ENCODE peak calls at places on chromosome 12, in seven cellular contexts. F, Y, A, Q, P, G and H are unnamed samples.

GRCh38 chr12:95215925-95216324 is 1.3 kb downstream of the FGD6 start:
- DNase-seq in G (no peak), F (no peak), A (no peak), Q (peak), P (no peak), Y (no peak), H (peak)

GRCh38 chr12:55955800-55956508 is 9.9 kb downstream of the PMEL start:
- DNase-seq in A (no peak), Q (peak), P (peak), G (no peak), F (no peak), Y (peak), H (peak)

GRCh38 chr12:77120156-77120555 is 54.8 kb upstream of the E2F7 start:
- DNase-seq in P (no peak), Q (peak), Y (no peak), F (no peak), G (no peak), A (no peak), H (no peak)

GRCh38 chr12:66188584-66189475 is at the start of gene IRAK3:
- DNase-seq in Y (peak), A (peak), Q (peak), F (peak), G (peak), P (peak), H (peak)

GRCh38 chr12:118456741-118457140 is 80.4 kb downstream of the SUDS3 start:
- DNase-seq in Q (no peak), G (no peak), F (no peak), P (no peak), A (no peak), Y (no peak), H (no peak)

GRCh38 chr12:132004946-132005345 is 55.2 kb downstream of the EP400 start:
- DNase-seq in G (no peak), A (no peak), P (no peak), Q (no peak), F (no peak), Y (no peak), H (no peak)

GRCh38 chr12:120090626-120091295 is 25.8 kb downstream of the RAB35 start:
- DNase-seq in Q (no peak), Y (no peak), P (no peak), A (no peak), F (no peak), G (no peak), H (no peak)

GRCh38 chr12:14638066-14638465 is 58.3 kb downstream of the GUCY2C start:
- DNase-seq in Y (no peak), Q (no peak), A (no peak), G (no peak), F (no peak), P (no peak), H (no peak)

GRCh38 chr12:26711569-26711968 is 121.4 kb downstream of the ITPR2 start:
- DNase-seq in G (no peak), P (no peak), Q (no peak), A (no peak), F (no peak), Y (no peak), H (no peak)